ENCODE peak calls at places on chromosomes 2 and 18, in nine cellular contexts. U is esophagus squamous epithelium, H is right atrium auricular region, K is body of pancreas, F is IMR-90, S is breast epithelium, Q is MM.1S, B is spleen, Y is heart left ventricle. O is an unnamed sample.

GRCh38 chr2:196453613-196454047 is 185.9 kb upstream of the CCDC150 start:
- DNase-seq in U (no peak), H (no peak), K (peak; percentile 31), F (peak; percentile 63), S (no peak), Q (peak; percentile 41), B (no peak), Y (no peak), O (no peak)

GRCh38 chr2:216055661-216056060 is 25.9 kb downstream of the PECR start:
- DNase-seq in U (no peak), H (no peak), K (no peak), F (no peak), S (no peak), Q (no peak), B (no peak), Y (no peak), O (no peak)

GRCh38 chr2:129369437-129369836 is 610.0 kb upstream of the RAB6C start:
- DNase-seq in U (no peak), H (no peak), K (no peak), F (no peak), S (no peak), Q (no peak), B (no peak), Y (no peak), O (no peak)

GRCh38 chr18:3122851-3123250 is 96.9 kb downstream of the MYOM1 start:
- DNase-seq in U (no peak), H (no peak), K (no peak), F (no peak), S (no peak), Q (no peak), B (no peak), Y (no peak), O (no peak)

GRCh38 chr2:177076636-177077179 is 135.9 kb upstream of the HNRNPA3 start:
- DNase-seq in U (no peak), H (no peak), K (no peak), F (no peak), S (no peak), Q (no peak), B (no peak), Y (no peak), O (no peak)

GRCh38 chr18:910247-910646 is 5.6 kb downstream of the ADCYAP1 start:
- DNase-seq in U (no peak), H (no peak), K (no peak), F (no peak), S (no peak), Q (no peak), B (no peak), Y (no peak), O (no peak)

GRCh38 chr2:18085593-18085992 is 207.1 kb downstream of the KCNS3 start:
- DNase-seq in U (no peak), H (no peak), K (no peak), F (no peak), S (no peak), Q (no peak), B (no peak), Y (no peak), O (no peak)

GRCh38 chr2:128208023-128208422 is 110.6 kb downstream of the HS6ST1 start:
- DNase-seq in U (no peak), H (no peak), K (no peak), F (no peak), S (no peak), Q (no peak), B (no peak), Y (no peak), O (no peak)

GRCh38 chr18:48391863-48392262 is 17.3 kb downstream of the ZBTB7C start:
- DNase-seq in U (no peak), H (no peak), K (no peak), F (no peak), S (peak; percentile 40), Q (no peak), B (no peak), Y (no peak), O (no peak)

GRCh38 chr18:34661464-34662087 is 48.5 kb upstream of the DTNA start:
- DNase-seq in U (no peak), H (no peak), K (no peak), F (peak; percentile 51), S (no peak), Q (peak; percentile 40), B (no peak), Y (no peak), O (no peak)

GRCh38 chr2:979286-979928 is 28.8 kb downstream of the SNTG2 start:
- DNase-seq in U (no peak), H (no peak), K (no peak), F (no peak), S (no peak), Q (no peak), B (no peak), Y (no peak), O (no peak)

GRCh38 chr2:37858197-37858711 is 66.8 kb upstream of the RMDN2 start:
- DNase-seq in U (no peak), H (no peak), K (no peak), F (peak; percentile 77), S (peak; percentile 61), Q (no peak), B (no peak), Y (no peak), O (no peak)

GRCh38 chr2:182300603-182301002 is 126.2 kb downstream of the PDE1A start:
- DNase-seq in U (no peak), H (no peak), K (no peak), F (no peak), S (no peak), Q (no peak), B (no peak), Y (no peak), O (no peak)

DNA sequence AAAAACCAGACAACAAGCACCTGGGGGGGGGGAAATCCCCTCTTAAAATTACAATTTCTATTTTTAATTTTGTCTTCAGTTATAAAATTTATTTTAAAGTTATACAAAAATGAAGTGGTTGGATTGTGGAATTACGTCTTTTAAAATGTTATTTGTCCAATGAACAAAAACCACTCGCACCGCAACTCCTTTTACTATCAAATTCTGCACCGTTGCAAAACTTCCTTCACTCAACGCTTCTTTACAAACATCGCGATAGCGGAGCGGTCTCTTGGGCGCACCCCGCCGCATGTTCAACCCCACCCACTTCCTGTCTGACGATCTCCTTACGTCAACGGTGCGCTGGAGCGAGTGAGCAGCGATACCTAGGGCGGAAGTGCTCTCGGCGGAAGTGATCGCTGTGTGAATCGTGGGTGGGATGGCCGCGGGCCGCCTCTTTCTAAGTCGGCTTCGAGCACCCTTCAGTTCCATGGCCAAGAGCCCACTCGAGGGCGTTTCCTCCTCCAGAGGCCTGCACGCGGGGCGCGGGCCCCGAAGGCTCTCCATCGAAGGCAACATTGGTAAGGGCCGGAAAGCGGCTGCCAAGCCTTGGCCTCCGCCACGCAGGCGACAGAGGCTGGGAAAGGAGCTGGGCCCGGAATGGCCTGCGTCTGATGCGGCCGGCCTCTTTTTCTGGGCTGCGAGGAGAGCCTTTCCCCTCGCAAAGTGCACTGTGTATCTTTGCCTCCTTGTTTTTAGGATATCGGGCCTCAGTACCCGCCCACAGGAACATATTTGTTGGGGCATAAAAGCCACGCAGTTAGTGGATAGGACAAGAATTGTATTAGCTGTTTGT is at the start of gene DGUOK:
- DNase-seq in U (peak; percentile 93), H (peak; percentile 99), K (peak; percentile 99), F (peak; percentile 100), S (peak; percentile 99), Q (peak; percentile 100), B (peak; percentile 99), Y (peak; percentile 97), O (peak; percentile 96)
- H3K4me1 ChIP-seq in U (peaks cover 8% of the 10 kb centered on the region), H (no peaks in the 10 kb centered on the region), K (peaks cover 32% of the 10 kb centered on the region), F (peaks cover 2% of the 10 kb centered on the region), S (no peaks in the 10 kb centered on the region), Q (peaks cover 5% of the 10 kb centered on the region), B (peaks cover 55% of the 10 kb centered on the region), Y (peaks cover 34% of the 10 kb centered on the region), O (peaks cover 15% of the 10 kb centered on the region)

DNA sequence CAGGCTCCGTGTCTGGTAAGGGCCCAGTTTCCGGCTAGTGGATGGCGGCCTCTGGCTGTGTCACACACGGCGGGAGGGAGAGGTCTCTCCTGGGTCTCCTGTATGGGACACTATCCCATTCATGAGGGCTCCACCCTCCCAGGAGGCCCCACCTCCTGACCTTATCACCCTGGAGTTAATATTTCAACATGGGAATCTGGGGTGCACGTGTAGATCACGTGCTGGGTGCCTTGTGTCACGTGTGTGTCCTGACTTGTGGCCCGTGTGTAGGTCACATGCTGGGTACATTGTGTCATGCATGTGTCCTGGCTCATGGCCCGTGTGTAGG is 9.9 kb downstream of the NEU4 start:
- DNase-seq in U (no peak), H (peak; percentile 56), K (peak; percentile 68), F (no peak), S (no peak), Q (no peak), B (peak; percentile 29), Y (no peak), O (peak; percentile 32)
- TF ChIP-seq CTCF in U (no peak), H (no peak), K (no peak), F (no peak), S (no peak), Q (no peak), B (no peak), Y (no peak), O (no peak)

GRCh38 chr2:201259216-201259615 is 1.1 kb upstream of the CASP8 start:
- DNase-seq in U (no peak), H (no peak), K (no peak), F (no peak), S (no peak), Q (no peak), B (no peak), Y (no peak), O (no peak)
- H3K4me1 ChIP-seq in U (peaks cover 28% of the 10 kb centered on the region), H (no peaks in the 10 kb centered on the region), K (peaks cover 16% of the 10 kb centered on the region), F (peaks cover 12% of the 10 kb centered on the region), S (no peaks in the 10 kb centered on the region), Q (peaks cover 36% of the 10 kb centered on the region), B (peaks cover 98% of the 10 kb centered on the region), Y (peaks cover 21% of the 10 kb centered on the region), O (peaks cover 15% of the 10 kb centered on the region)

GRCh38 chr18:59900222-59901128 is 679 bp downstream of the PMAIP1 start:
- DNase-seq in U (no peak), H (no peak), K (peak; percentile 49), F (peak; percentile 85), S (peak; percentile 28), Q (peak; percentile 68), B (peak; percentile 85), Y (no peak), O (no peak)
- TF ChIP-seq CTCF in U (no peak), H (no peak), K (no peak), F (no peak), S (no peak), Q (no peak), B (no peak), Y (no peak), O (no peak)

O was measured in gastrocnemius medialis.